ENCODE peak calls at places on chromosome 20, in six cellular contexts. V, L, E, S, P and X are unnamed samples.

GRCh38 chr20:6055981-6056569 is 2.2 kb upstream of the LRRN4 start:
- DNase-seq in V (no peak), L (no peak), E (no peak), S (no peak), P (no peak), X (no peak)

GRCh38 chr20:64192406-64192805 is 28.2 kb downstream of the MYT1 start:
- DNase-seq in V (no peak), L (no peak), E (no peak), S (no peak), P (no peak), X (no peak)

GRCh38 chr20:23679448-23680092 is 9.3 kb downstream of the CST4 start:
- DNase-seq in V (no peak), L (no peak), E (no peak), S (no peak), P (no peak), X (no peak)

GRCh38 chr20:49768204-49769124 is 44.2 kb upstream of the SLC9A8 start:
- DNase-seq in V (peak; percentile 70), L (no peak), E (peak; percentile 73), S (no peak), P (peak; percentile 6), X (peak; percentile 82)

GRCh38 chr20:25867776-25868649 is 171.4 kb upstream of the ZNF337 start:
- DNase-seq in V (peak; percentile 16), L (no peak), E (no peak), S (peak; percentile 28), P (no peak), X (no peak)

GRCh38 chr20:57325632-57326356 is 3.8 kb upstream of the SPO11 start:
- DNase-seq in V (no peak), L (no peak), E (no peak), S (no peak), P (no peak), X (no peak)

GRCh38 chr20:4950437-4950836 is 50.9 kb downstream of the SLC23A2 start:
- DNase-seq in V (no peak), L (no peak), E (no peak), S (no peak), P (no peak), X (no peak)

GRCh38 chr20:45848421-45848820 is 8.8 kb downstream of the ACOT8 start:
- DNase-seq in V (no peak), L (no peak), E (no peak), S (no peak), P (no peak), X (no peak)

GRCh38 chr20:22717466-22717865 is 133.1 kb upstream of the FOXA2 start:
- DNase-seq in V (no peak), L (no peak), E (no peak), S (no peak), P (no peak), X (no peak)

GRCh38 chr20:63073738-63074065 is 66.9 kb upstream of the BHLHE23 start:
- DNase-seq in V (no peak), L (no peak), E (no peak), S (no peak), P (no peak), X (no peak)

GRCh38 chr20:24818056-24818455 is 131.0 kb upstream of the CST7 start:
- DNase-seq in V (no peak), L (no peak), E (no peak), S (no peak), P (no peak), X (no peak)

GRCh38 chr20:25695532-25696383 is 895 bp downstream of the ZNF337 start:
- DNase-seq in V (no peak), L (no peak), E (peak; percentile 24), S (no peak), P (no peak), X (no peak)

GRCh38 chr20:61864481-61864880 is 201.2 kb downstream of the TAF4 start:
- DNase-seq in V (no peak), L (no peak), E (no peak), S (no peak), P (no peak), X (no peak)

GRCh38 chr20:41369673-41370072 is 3.1 kb upstream of the EMILIN3 start:
- DNase-seq in V (no peak), L (no peak), E (no peak), S (no peak), P (no peak), X (no peak)

GRCh38 chr20:9514461-9515210 is at the start of gene LAMP5:
- DNase-seq in V (peak; percentile 29), L (no peak), E (no peak), S (no peak), P (no peak), X (no peak)

GRCh38 chr20:62823688-62824475 is 7.0 kb downstream of the COL9A3 start:
- DNase-seq in V (no peak), L (no peak), E (no peak), S (no peak), P (no peak), X (no peak)

GRCh38 chr20:1376007-1376406 is 16.8 kb downstream of the FKBP1A start:
- DNase-seq in V (no peak), L (no peak), E (no peak), S (no peak), P (no peak), X (no peak)

GRCh38 chr20:52291109-52291508 is 99.5 kb upstream of the ZFP64 start:
- DNase-seq in V (no peak), L (no peak), E (no peak), S (no peak), P (no peak), X (no peak)

GRCh38 chr20:61982240-61982950 is 83.3 kb downstream of the TAF4 start:
- DNase-seq in V (no peak), L (no peak), E (no peak), S (no peak), P (peak; percentile 8), X (no peak)

GRCh38 chr20:34189572-34190163 is 51.6 kb upstream of the ASIP start:
- DNase-seq in V (no peak), L (no peak), E (no peak), S (no peak), P (no peak), X (no peak)

GRCh38 chr20:38870733-38871559 is 55.3 kb upstream of the FAM83D start:
- DNase-seq in V (peak; percentile 1), L (no peak), E (no peak), S (no peak), P (no peak), X (no peak)

GRCh38 chr20:51640743-51641142 is 98.2 kb upstream of the NFATC2 start:
- DNase-seq in V (peak; percentile 84), L (no peak), E (no peak), S (no peak), P (no peak), X (no peak)

GRCh38 chr20:41178495-41178894 is 41.2 kb downstream of the PLCG1 start:
- DNase-seq in V (no peak), L (no peak), E (no peak), S (no peak), P (no peak), X (no peak)

GRCh38 chr20:59725476-59726119 is 121.3 kb downstream of the PHACTR3 start:
- DNase-seq in V (no peak), L (no peak), E (no peak), S (no peak), P (no peak), X (no peak)

GRCh38 chr20:47691632-47692031 is 93.6 kb downstream of the SULF2 start:
- DNase-seq in V (peak; percentile 22), L (no peak), E (no peak), S (no peak), P (no peak), X (no peak)

GRCh38 chr20:33909331-33909921 is 84.3 kb upstream of the RALY start:
- DNase-seq in V (peak; percentile 96), L (no peak), E (no peak), S (no peak), P (no peak), X (no peak)

GRCh38 chr20:43515628-43516027 is 8.1 kb downstream of the L3MBTL1 start:
- DNase-seq in V (no peak), L (no peak), E (no peak), S (no peak), P (no peak), X (no peak)

GRCh38 chr20:58228484-58229197 is at the start of gene ANKRD60:
- DNase-seq in V (peak; percentile 73), L (no peak), E (no peak), S (no peak), P (peak; percentile 68), X (no peak)

GRCh38 chr20:36823126-36823525 is 49.6 kb upstream of the DSN1 start:
- DNase-seq in V (no peak), L (no peak), E (no peak), S (no peak), P (no peak), X (no peak)

GRCh38 chr20:17845701-17846475 is 122.7 kb downstream of the SNX5 start:
- DNase-seq in V (peak; percentile 28), L (no peak), E (no peak), S (no peak), P (no peak), X (no peak)

GRCh38 chr20:12358006-12358654 is 440.4 kb downstream of the BTBD3 start:
- DNase-seq in V (no peak), L (no peak), E (no peak), S (no peak), P (no peak), X (no peak)

GRCh38 chr20:53245581-53245980 is 273.4 kb downstream of the TSHZ2 start:
- DNase-seq in V (no peak), L (no peak), E (no peak), S (no peak), P (no peak), X (no peak)

GRCh38 chr20:2752631-2753455 is 47.6 kb downstream of the CPXM1 start:
- DNase-seq in V (peak; percentile 30), L (no peak), E (no peak), S (no peak), P (peak; percentile 52), X (no peak)

GRCh38 chr20:51651921-51652549 is 109.5 kb upstream of the NFATC2 start:
- DNase-seq in V (no peak), L (no peak), E (no peak), S (no peak), P (no peak), X (no peak)

GRCh38 chr20:12411246-12411940 is 493.7 kb downstream of the BTBD3 start:
- DNase-seq in V (no peak), L (no peak), E (no peak), S (no peak), P (no peak), X (no peak)

GRCh38 chr20:39067526-39068216 is 105.5 kb downstream of the DHX35 start:
- DNase-seq in V (peak; percentile 64), L (no peak), E (no peak), S (no peak), P (no peak), X (no peak)

GRCh38 chr20:39795401-39796272 is 833.5 kb downstream of the DHX35 start:
- DNase-seq in V (peak; percentile 47), L (no peak), E (no peak), S (no peak), P (no peak), X (no peak)

GRCh38 chr20:13800728-13801134 is 15.9 kb downstream of the NDUFAF5 start:
- DNase-seq in V (peak; percentile 85), L (no peak), E (peak; percentile 82), S (no peak), P (no peak), X (no peak)